ENCODE peak calls at places on chromosomes 6 and 20, in five cellular contexts. One of them, this sample, is unnamed.

GRCh38 chr6:43373252-43373875 is 3.9 kb upstream of the ZNF318 start:
- DNase-seq in iPS-NIHi11: no peak
- DNase-seq in RWPE1: no peak
- DNase-seq in right lobe of liver: no peak
- DNase-seq in BE2C: no peak
- DNase-seq in this sample: no peak

GRCh38 chr6:13508711-13509705 is 21.6 kb upstream of the GFOD1 start:
- DNase-seq in RWPE1: no peak
- DNase-seq in BE2C: no peak
- DNase-seq in iPS-NIHi11: no peak
- DNase-seq in right lobe of liver: no peak
- DNase-seq in this sample: no peak

GRCh38 chr6:28537065-28537464 is 11.4 kb downstream of the GPX5 start:
- DNase-seq in BE2C: peak
- DNase-seq in RWPE1: no peak
- DNase-seq in right lobe of liver: no peak
- DNase-seq in iPS-NIHi11: peak
- DNase-seq in this sample: no peak

GRCh38 chr6:36098920-36099647 is 31.2 kb upstream of the MAPK13 start:
- DNase-seq in right lobe of liver: no peak
- DNase-seq in BE2C: peak
- DNase-seq in iPS-NIHi11: peak
- DNase-seq in RWPE1: no peak
- DNase-seq in this sample: no peak

GRCh38 chr6:31620586-31621319 is at the start of gene PRRC2A:
- DNase-seq in RWPE1: peak
- DNase-seq in iPS-NIHi11: peak
- DNase-seq in right lobe of liver: peak
- DNase-seq in BE2C: peak
- DNase-seq in this sample: peak

GRCh38 chr6:142530566-142530965 is 228.8 kb downstream of the ADGRG6 start:
- DNase-seq in right lobe of liver: no peak
- DNase-seq in BE2C: no peak
- DNase-seq in iPS-NIHi11: no peak
- DNase-seq in RWPE1: no peak
- DNase-seq in this sample: no peak

GRCh38 chr6:55678330-55679224 is 99.6 kb upstream of the HMGCLL1 start:
- DNase-seq in iPS-NIHi11: no peak
- DNase-seq in right lobe of liver: no peak
- DNase-seq in RWPE1: no peak
- DNase-seq in BE2C: no peak
- DNase-seq in this sample: no peak

GRCh38 chr20:40713508-40713907 is 24.5 kb upstream of the MAFB start:
- DNase-seq in BE2C: no peak
- DNase-seq in iPS-NIHi11: no peak
- DNase-seq in right lobe of liver: no peak
- DNase-seq in RWPE1: no peak
- DNase-seq in this sample: no peak

GRCh38 chr6:122381494-122382083 is 17.9 kb upstream of the HSF2 start:
- DNase-seq in BE2C: peak
- DNase-seq in RWPE1: peak
- DNase-seq in iPS-NIHi11: peak
- DNase-seq in right lobe of liver: peak
- DNase-seq in this sample: peak

This sample was measured in HuH-7.